ENCODE peak calls at places on chromosome 22, in four cellular contexts. One of them, this sample, is unnamed.

GRCh38 chr22:28019360-28019759 is 100.3 kb upstream of the PITPNB start:
- DNase-seq in H9: no peak
- DNase-seq in IMR-90: no peak
- DNase-seq in H1: no peak
- DNase-seq in this sample: no peak

GRCh38 chr22:35842954-35843353 is 125.3 kb downstream of the APOL5 start:
- DNase-seq in H9: peak
- DNase-seq in H1: no peak
- DNase-seq in IMR-90: peak
- DNase-seq in this sample: peak

GRCh38 chr22:46110215-46110614 is 40.1 kb upstream of the PPARA start:
- DNase-seq in IMR-90: peak
- DNase-seq in H1: no peak
- DNase-seq in H9: peak
- DNase-seq in this sample: peak

GRCh38 chr22:42160830-42161696 is 30.5 kb upstream of the CYP2D6 start:
- DNase-seq in H9: no peak
- DNase-seq in IMR-90: no peak
- DNase-seq in H1: no peak
- DNase-seq in this sample: peak

GRCh38 chr22:45562102-45562501 is 59.4 kb downstream of the FBLN1 start:
- DNase-seq in H9: no peak
- DNase-seq in H1: no peak
- DNase-seq in IMR-90: no peak
- DNase-seq in this sample: no peak

GRCh38 chr22:24952837-24953293 is 349 bp downstream of the KIAA1671 start:
- DNase-seq in IMR-90: peak
- DNase-seq in H1: peak
- DNase-seq in H9: peak
- DNase-seq in this sample: peak

GRCh38 chr22:31247726-31248125 is 35.6 kb downstream of the LIMK2 start:
- DNase-seq in IMR-90: no peak
- DNase-seq in H9: no peak
- DNase-seq in H1: no peak
- DNase-seq in this sample: no peak

GRCh38 chr22:46769191-46769675 is 6.8 kb downstream of the TBC1D22A start:
- DNase-seq in H1: no peak
- DNase-seq in IMR-90: no peak
- DNase-seq in H9: no peak
- DNase-seq in this sample: no peak

GRCh38 chr22:32122899-32123298 is 36.2 kb downstream of the C22orf42 start:
- DNase-seq in IMR-90: no peak
- DNase-seq in H9: no peak
- DNase-seq in H1: peak
- DNase-seq in this sample: no peak

GRCh38 chr22:24550028-24550901 is 4.7 kb downstream of the GUCD1 start:
- DNase-seq in H1: no peak
- DNase-seq in IMR-90: no peak
- DNase-seq in H9: no peak
- DNase-seq in this sample: no peak

GRCh38 chr22:44298331-44299087 is 14.2 kb downstream of the SHISAL1 start:
- DNase-seq in H1: no peak
- DNase-seq in H9: no peak
- DNase-seq in IMR-90: no peak
- DNase-seq in this sample: no peak

GRCh38 chr22:39490135-39490798 is 11.8 kb upstream of the MIEF1 start:
- DNase-seq in H1: peak
- DNase-seq in IMR-90: peak
- DNase-seq in H9: peak
- DNase-seq in this sample: peak

GRCh38 chr22:38986629-38987028 is 4.5 kb downstream of the APOBEC3B start:
- DNase-seq in H9: no peak
- DNase-seq in IMR-90: no peak
- DNase-seq in H1: no peak
- DNase-seq in this sample: no peak

GRCh38 chr22:26553056-26553752 is 36.7 kb downstream of the TPST2 start:
- DNase-seq in H9: no peak
- DNase-seq in IMR-90: peak
- DNase-seq in H1: no peak
- DNase-seq in this sample: no peak

GRCh38 chr22:46419754-46420571 is 84.4 kb downstream of the TRMU start:
- DNase-seq in H1: no peak
- DNase-seq in H9: no peak
- DNase-seq in IMR-90: no peak
- DNase-seq in this sample: no peak

GRCh38 chr22:42805016-42805997 is 51.8 kb downstream of the ARFGAP3 start:
- DNase-seq in H1: no peak
- DNase-seq in IMR-90: no peak
- DNase-seq in H9: peak
- DNase-seq in this sample: no peak

GRCh38 chr22:32248276-32248675 is 6.9 kb downstream of the SLC5A4 start:
- DNase-seq in H9: no peak
- DNase-seq in IMR-90: no peak
- DNase-seq in H1: no peak
- DNase-seq in this sample: no peak

GRCh38 chr22:27264184-27264583 is 537.4 kb downstream of the MN1 start:
- DNase-seq in H1: no peak
- DNase-seq in IMR-90: no peak
- DNase-seq in H9: no peak
- DNase-seq in this sample: no peak

GRCh38 chr22:47600791-47601400 is 838.4 kb downstream of the TBC1D22A start:
- DNase-seq in IMR-90: no peak
- DNase-seq in H9: no peak
- DNase-seq in H1: no peak
- DNase-seq in this sample: no peak

GRCh38 chr22:25062378-25063095 is 110.0 kb downstream of the KIAA1671 start:
- DNase-seq in H1: no peak
- DNase-seq in H9: no peak
- DNase-seq in IMR-90: no peak
- DNase-seq in this sample: no peak

GRCh38 chr22:22796729-22797128 is 90.9 kb upstream of the IGLL5 start:
- DNase-seq in H9: no peak
- DNase-seq in H1: no peak
- DNase-seq in IMR-90: no peak
- DNase-seq in this sample: no peak

GRCh38 chr22:46587067-46587471 is 33.1 kb upstream of the GRAMD4 start:
- DNase-seq in H1: no peak
- DNase-seq in H9: peak
- DNase-seq in IMR-90: no peak
- DNase-seq in this sample: no peak

GRCh38 chr22:26766510-26767350 is 109.3 kb downstream of the MIAT start:
- DNase-seq in H9: no peak
- DNase-seq in H1: no peak
- DNase-seq in IMR-90: no peak
- DNase-seq in this sample: no peak

GRCh38 chr22:48581821-48582469 is 1245.7 kb downstream of the BRD1 start:
- DNase-seq in H1: no peak
- DNase-seq in IMR-90: no peak
- DNase-seq in H9: no peak
- DNase-seq in this sample: peak

GRCh38 chr22:19566599-19567382 is 42.6 kb upstream of the CLDN5 start:
- DNase-seq in IMR-90: no peak
- DNase-seq in H1: no peak
- DNase-seq in H9: no peak
- DNase-seq in this sample: no peak

GRCh38 chr22:19568337-19569311 is 44.4 kb upstream of the CLDN5 start:
- DNase-seq in H1: no peak
- DNase-seq in H9: no peak
- DNase-seq in IMR-90: peak
- DNase-seq in this sample: no peak

GRCh38 chr22:19567383-19568009 is 43.3 kb upstream of the CLDN5 start:
- DNase-seq in H1: no peak
- DNase-seq in H9: no peak
- DNase-seq in IMR-90: no peak
- DNase-seq in this sample: no peak

GRCh38 chr22:19565382-19565902 is 41.2 kb upstream of the CLDN5 start:
- DNase-seq in H1: no peak
- DNase-seq in IMR-90: no peak
- DNase-seq in H9: no peak
- DNase-seq in this sample: no peak

DNA sequence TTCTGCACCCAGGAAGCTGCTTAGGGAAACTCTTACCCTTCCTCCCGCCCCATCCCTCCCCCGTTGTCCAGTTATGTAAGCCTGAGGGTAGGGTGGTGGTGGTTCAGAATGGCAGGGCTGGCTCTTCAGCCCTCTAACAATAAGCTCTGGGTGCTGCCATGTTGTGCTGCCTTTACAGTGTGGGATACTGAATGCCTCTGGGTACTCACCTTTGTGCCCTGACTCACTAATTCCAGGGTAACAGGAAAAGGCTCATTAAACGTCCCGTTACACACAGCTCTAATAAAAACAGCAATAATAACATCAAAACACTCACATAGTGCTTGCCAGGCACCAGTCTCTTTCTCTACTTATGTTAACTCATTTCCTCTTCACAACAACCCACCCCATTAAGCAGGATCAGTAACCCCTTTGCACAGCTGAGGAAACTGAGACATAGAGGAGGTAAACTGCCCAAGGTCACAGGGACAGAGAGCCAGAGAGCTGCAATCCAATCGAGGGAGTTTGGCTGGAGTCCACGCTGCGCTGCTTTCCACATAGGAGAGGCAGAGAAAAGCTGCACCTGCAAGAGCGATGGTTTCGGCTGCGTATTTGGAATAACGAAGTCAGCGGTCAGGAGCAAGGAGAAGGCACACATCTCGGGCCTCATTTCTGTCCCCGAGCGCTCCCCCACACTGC is 41.9 kb upstream of the CLDN5 start:
- DNase-seq in H9: no peak
- DNase-seq in IMR-90: no peak
- DNase-seq in H1: no peak
- DNase-seq in this sample: no peak
- H3K56ac ChIP-seq in H9: no peak
- H3K56ac ChIP-seq in IMR-90: no peak
- H3K56ac ChIP-seq in H1: no peak
- H3K56ac ChIP-seq in this sample: no peak

DNA sequence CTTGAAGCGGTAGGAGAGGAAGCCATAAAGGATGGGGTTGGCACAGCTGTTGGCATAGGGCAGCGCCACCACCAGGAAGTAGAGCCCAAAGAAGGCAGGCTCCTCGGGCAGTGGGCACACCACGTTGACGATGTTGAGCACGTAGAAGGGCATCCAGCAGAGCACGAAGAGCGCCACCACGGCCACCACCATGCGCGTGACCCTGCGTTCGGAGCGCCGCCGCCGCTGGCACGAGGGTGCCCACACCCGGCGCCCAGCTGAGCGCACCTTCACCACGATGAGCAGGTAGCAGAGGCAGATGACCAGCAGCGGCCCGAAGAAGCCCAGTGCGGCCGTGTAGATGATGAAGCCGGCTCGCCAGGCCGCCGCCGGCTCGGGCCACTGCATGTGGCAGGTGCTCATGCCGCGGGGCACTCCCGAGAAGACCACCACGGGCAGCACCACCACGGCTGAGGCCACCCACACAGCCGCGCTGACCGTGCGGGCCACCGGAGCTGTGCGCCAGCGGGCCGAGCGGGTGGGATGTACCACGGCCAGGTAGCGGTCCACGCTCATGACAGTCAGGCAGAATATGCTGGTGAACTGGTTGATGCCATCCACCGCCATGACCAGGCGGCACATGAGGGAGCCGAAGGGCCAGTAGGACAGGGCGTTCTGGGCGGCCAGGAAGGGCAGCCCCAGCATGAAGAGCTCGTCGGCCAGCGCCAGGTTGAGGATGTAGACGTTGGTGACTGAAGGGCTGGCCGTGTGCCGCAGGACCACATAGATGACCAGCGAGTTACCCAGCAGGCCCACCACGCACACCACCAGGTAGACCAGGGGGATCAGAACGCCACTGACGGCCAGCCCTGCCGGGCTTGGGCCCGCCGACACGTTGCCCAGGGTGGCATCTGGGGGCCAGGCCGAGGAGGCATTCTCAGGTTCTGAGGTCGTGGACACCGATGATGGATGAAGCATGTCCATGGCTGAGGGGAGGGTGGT is 5.1 kb downstream of the SSTR3 start:
- DNase-seq in H9: no peak
- DNase-seq in IMR-90: no peak
- DNase-seq in H1: no peak
- DNase-seq in this sample: no peak
- H3K23ac ChIP-seq in H9: no peak
- H3K23ac ChIP-seq in IMR-90: no peak
- H3K23ac ChIP-seq in H1: no peak
- H3K23ac ChIP-seq in this sample: no peak

GRCh38 chr22:29531419-29531818 is 22.1 kb downstream of the THOC5 start:
- DNase-seq in H9: no peak
- DNase-seq in IMR-90: no peak
- DNase-seq in H1: no peak
- DNase-seq in this sample: no peak
- H3K56ac ChIP-seq in H9: no peak
- H3K56ac ChIP-seq in IMR-90: no peak
- H3K56ac ChIP-seq in H1: no peak
- H3K56ac ChIP-seq in this sample: no peak

GRCh38 chr22:50063589-50064393 is 5.7 kb upstream of the TTLL8 start:
- DNase-seq in IMR-90: no peak
- DNase-seq in H9: no peak
- DNase-seq in H1: no peak
- DNase-seq in this sample: no peak
- H3K23ac ChIP-seq in IMR-90: no peak
- H3K23ac ChIP-seq in H9: no peak
- H3K23ac ChIP-seq in H1: no peak
- H3K23ac ChIP-seq in this sample: no peak